ENCODE peak calls at places on chromosomes 11 and 22, in seven cellular contexts. E is HCT116, T is body of pancreas, H is Peyer's patch, U is HepG2, X is IMR-90, W is heart left ventricle. R is an unnamed sample.

GRCh38 chr11:120268686-120269085 is 28.7 kb downstream of the POU2F3 start:
- DNase-seq in E (no peak), U (no peak), X (no peak), W (no peak), T (no peak), H (no peak), R (no peak)

GRCh38 chr11:66591175-66591574 is 1.7 kb downstream of the CCDC87 start:
- DNase-seq in T (no peak), E (no peak), U (peak; percentile 58), H (no peak), W (no peak), X (no peak), R (no peak)

GRCh38 chr22:35313311-35314121 is 13.8 kb downstream of the TOM1 start:
- DNase-seq in U (peak; percentile 70), T (peak; percentile 49), X (peak; percentile 96), H (no peak), E (no peak), W (peak; percentile 42), R (no peak)

GRCh38 chr11:65851811-65852507 is 6.0 kb downstream of the CFL1 start:
- DNase-seq in H (no peak), X (no peak), W (no peak), U (no peak), T (no peak), E (no peak), R (no peak)

GRCh38 chr11:36213050-36213840 is 76.0 kb downstream of the COMMD9 start:
- DNase-seq in W (no peak), X (no peak), H (no peak), U (no peak), T (no peak), E (no peak), R (no peak)

GRCh38 chr11:61079416-61080150 is 22.7 kb upstream of the CD5 start:
- DNase-seq in W (no peak), E (no peak), X (no peak), T (no peak), U (no peak), H (no peak), R (no peak)

GRCh38 chr22:42343136-42343484 is 72.7 kb upstream of the TCF20 start:
- DNase-seq in E (no peak), U (no peak), X (no peak), T (peak; percentile 50), W (no peak), H (no peak), R (peak; percentile 83)

GRCh38 chr22:37303821-37304274 is 21.5 kb downstream of the CYTH4 start:
- DNase-seq in W (no peak), U (peak; percentile 32), X (peak; percentile 95), E (peak; percentile 42), H (no peak), T (no peak), R (no peak)

GRCh38 chr11:61045271-61045670 is 57.0 kb upstream of the CD5 start:
- DNase-seq in X (no peak), W (no peak), E (no peak), T (no peak), H (no peak), U (no peak), R (no peak)

GRCh38 chr11:134837887-134838232 is 425.8 kb upstream of the B3GAT1 start:
- DNase-seq in T (no peak), U (no peak), H (no peak), X (no peak), E (no peak), W (no peak), R (no peak)

GRCh38 chr11:120715239-120715638 is 203.7 kb downstream of the GRIK4 start:
- DNase-seq in H (no peak), U (peak; percentile 15), T (no peak), X (no peak), W (no peak), E (no peak), R (no peak)

GRCh38 chr22:44709881-44710400 is 7.9 kb downstream of the PRR5 start:
- DNase-seq in E (no peak), H (no peak), U (no peak), X (no peak), W (no peak), T (no peak), R (no peak)

GRCh38 chr11:1942541-1943260 is 4.4 kb upstream of the MRPL23 start:
- DNase-seq in H (no peak), T (no peak), U (no peak), E (no peak), X (no peak), W (no peak), R (peak; percentile 26)

GRCh38 chr11:32526715-32527114 is 56.9 kb upstream of the EIF3M start:
- DNase-seq in T (no peak), H (no peak), E (no peak), X (no peak), U (no peak), W (no peak), R (no peak)

GRCh38 chr11:75195164-75195962 is 44.5 kb downstream of the SLCO2B1 start:
- DNase-seq in E (no peak), H (no peak), T (peak; percentile 28), U (no peak), X (no peak), W (peak; percentile 82), R (no peak)

GRCh38 chr11:70530010-70530409 is 131.7 kb downstream of the CTTN start:
- DNase-seq in X (no peak), W (no peak), U (no peak), T (no peak), E (no peak), H (no peak), R (no peak)

GRCh38 chr11:35986958-35987357 is 43.1 kb downstream of the LDLRAD3 start:
- DNase-seq in U (no peak), E (no peak), X (peak; percentile 38), W (no peak), T (no peak), H (no peak), R (no peak)

GRCh38 chr22:46075764-46076531 is 74.4 kb upstream of the PPARA start:
- DNase-seq in U (no peak), T (peak; percentile 42), H (peak; percentile 50), W (no peak), E (no peak), X (no peak), R (peak; percentile 15)

GRCh38 chr11:129223701-129224149 is 31.6 kb upstream of the ARHGAP32 start:
- DNase-seq in X (peak; percentile 45), U (no peak), E (no peak), H (no peak), T (no peak), W (no peak), R (no peak)

GRCh38 chr11:64441127-64441526 is 82.2 kb downstream of the RPS6KA4 start:
- DNase-seq in W (no peak), U (no peak), X (no peak), H (no peak), E (no peak), T (no peak), R (no peak)
- H3K36me3 ChIP-seq in W (no peaks in the 10 kb centered on the region), U (no peaks in the 10 kb centered on the region), X (no peaks in the 10 kb centered on the region), H (no peaks in the 10 kb centered on the region), E (no peaks in the 10 kb centered on the region), T (no peaks in the 10 kb centered on the region), R (no peaks in the 10 kb centered on the region)

DNA sequence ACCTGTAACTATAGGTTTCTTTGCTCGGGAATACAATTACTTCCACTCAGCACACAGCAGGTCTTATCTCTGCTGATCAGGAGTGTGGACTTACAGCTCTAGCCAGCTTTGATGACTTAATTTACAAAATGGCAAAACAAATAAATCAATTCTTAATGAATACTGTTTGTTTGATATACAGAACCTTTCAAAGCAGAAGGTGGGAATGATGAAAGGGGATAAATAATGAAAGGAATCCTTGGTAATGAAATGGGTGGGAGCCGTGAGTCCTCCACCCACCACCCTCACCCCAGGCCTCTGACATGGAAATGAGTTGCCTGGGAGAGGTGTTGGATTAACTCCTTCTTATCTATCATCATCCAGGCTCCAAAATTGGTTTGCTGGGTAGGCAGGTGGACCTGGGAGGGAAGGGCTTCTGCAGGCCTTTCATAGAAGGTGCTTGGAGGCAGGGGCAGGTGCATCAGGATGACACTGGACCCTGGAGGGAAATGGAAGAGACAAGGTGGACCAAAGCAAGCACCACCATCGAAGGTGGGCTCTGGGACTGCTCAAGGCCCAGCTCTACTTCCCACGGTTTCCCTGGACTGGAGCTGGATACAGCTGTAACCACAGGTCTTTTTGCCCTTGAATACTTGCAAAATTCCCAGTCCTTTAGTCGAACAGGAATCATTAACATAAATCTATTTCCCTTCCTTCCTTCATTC is 23.0 kb downstream of the POU2AF1 start:
- DNase-seq in E (no peak), U (peak; percentile 30), X (no peak), H (no peak), T (no peak), W (no peak), R (no peak)
- TF ChIP-seq POLR2A in E (no peak), U (no peak), X (no peak), H (no peak), T (no peak), W (no peak), R (no peak)

GRCh38 chr11:44598831-44599230 is 33.4 kb downstream of the CD82 start:
- DNase-seq in W (no peak), E (no peak), U (no peak), X (no peak), T (no peak), H (no peak), R (no peak)

GRCh38 chr11:44596541-44597276 is 31.2 kb downstream of the CD82 start:
- DNase-seq in W (no peak), U (no peak), X (no peak), E (no peak), T (no peak), H (no peak), R (no peak)

GRCh38 chr11:44595006-44595405 is 29.5 kb downstream of the CD82 start:
- DNase-seq in H (no peak), X (no peak), T (no peak), W (no peak), U (no peak), E (no peak), R (no peak)

GRCh38 chr11:44595964-44596381 is 30.5 kb downstream of the CD82 start:
- DNase-seq in H (no peak), U (no peak), X (no peak), E (no peak), W (peak; percentile 77), T (peak; percentile 58), R (no peak)

GRCh38 chr11:44597358-44598009 is 32.0 kb downstream of the CD82 start:
- DNase-seq in T (no peak), W (no peak), E (no peak), H (no peak), X (no peak), U (no peak), R (no peak)
- H3K4me1 ChIP-seq in T (peaks cover 10% of the 10 kb centered on the region), W (peaks cover 31% of the 10 kb centered on the region), E (no peaks in the 10 kb centered on the region), H (peaks cover 40% of the 10 kb centered on the region), X (peaks cover 24% of the 10 kb centered on the region), U (no peaks in the 10 kb centered on the region), R (peaks cover 67% of the 10 kb centered on the region)

GRCh38 chr11:59180907-59181306 is 9.0 kb downstream of the DTX4 start:
- DNase-seq in W (no peak), T (no peak), U (no peak), E (no peak), X (no peak), H (no peak), R (no peak)

GRCh38 chr11:59183768-59184167 is 11.8 kb downstream of the DTX4 start:
- DNase-seq in T (no peak), H (no peak), E (no peak), U (no peak), X (no peak), W (no peak), R (no peak)

GRCh38 chr11:59182457-59183151 is 10.7 kb downstream of the DTX4 start:
- DNase-seq in H (peak; percentile 82), W (no peak), U (peak; percentile 32), E (no peak), X (no peak), T (peak; percentile 60), R (no peak)

GRCh38 chr11:59180168-59180567 is 8.2 kb downstream of the DTX4 start:
- DNase-seq in X (no peak), H (no peak), U (no peak), E (no peak), W (no peak), T (no peak), R (no peak)

GRCh38 chr11:59181746-59182456 is 10.0 kb downstream of the DTX4 start:
- DNase-seq in W (no peak), U (no peak), H (no peak), T (no peak), E (no peak), X (no peak), R (no peak)
- H3K36me3 ChIP-seq in W (peaks cover 7% of the 10 kb centered on the region), U (no peaks in the 10 kb centered on the region), H (peaks cover 20% of the 10 kb centered on the region), T (no peaks in the 10 kb centered on the region), E (no peaks in the 10 kb centered on the region), X (peaks cover 22% of the 10 kb centered on the region), R (peaks cover 9% of the 10 kb centered on the region)